ENCODE peak calls at places on chromosomes 7 and 10, in nine cellular contexts. A is right cardiac atrium, X is HepG2, L is neuronal stem cell, I is IMR-90, W is heart right ventricle, N is esophagus squamous epithelium, Q is psoas muscle, K is left lung. O is an unnamed sample.
A peak's percentile ranks its signal among the peaks of the same experiment; 100 is the strongest.

GRCh38 chr10:117476281-117476680 is 66.3 kb upstream of the EMX2 start:
- DNase-seq in A (no peak), X (no peak), L (no peak), I (no peak), W (no peak), N (no peak), Q (no peak), K (no peak), O (no peak)

GRCh38 chr7:102284891-102285540 is 1.7 kb upstream of the SH2B2 start:
- DNase-seq in A (peak; percentile 80), X (no peak), L (no peak), I (no peak), W (peak; percentile 60), N (no peak), Q (peak; percentile 76), K (peak; percentile 85), O (no peak)

GRCh38 chr7:129958643-129959479 is 6.1 kb upstream of the UBE2H start:
- DNase-seq in A (no peak), X (peak; percentile 84), L (no peak), I (peak; percentile 91), W (peak; percentile 32), N (no peak), Q (peak; percentile 85), K (peak; percentile 43), O (peak; percentile 90)

GRCh38 chr10:33388805-33389204 is 54.3 kb upstream of the NRP1 start:
- DNase-seq in A (no peak), X (no peak), L (no peak), I (no peak), W (no peak), N (no peak), Q (no peak), K (no peak), O (no peak)

GRCh38 chr7:73560035-73560835 is 2.7 kb upstream of the BCL7B start:
- DNase-seq in A (no peak), X (peak; percentile 46), L (no peak), I (peak; percentile 91), W (no peak), N (no peak), Q (no peak), K (no peak), O (peak; percentile 39)

GRCh38 chr7:10138087-10138854 is 835.4 kb upstream of the PHF14 start:
- DNase-seq in A (no peak), X (no peak), L (no peak), I (no peak), W (no peak), N (no peak), Q (no peak), K (no peak), O (no peak)

GRCh38 chr7:5296627-5297226 is 14.0 kb downstream of the SLC29A4 start:
- DNase-seq in A (peak; percentile 62), X (no peak), L (peak; percentile 75), I (no peak), W (no peak), N (no peak), Q (no peak), K (no peak), O (no peak)

GRCh38 chr10:90130321-90131086 is 429.1 kb downstream of the KIF20B start:
- DNase-seq in A (no peak), X (no peak), L (no peak), I (no peak), W (no peak), N (no peak), Q (no peak), K (no peak), O (no peak)

GRCh38 chr10:91944880-91945630 is 21.5 kb downstream of the BTAF1 start:
- DNase-seq in A (no peak), X (no peak), L (no peak), I (peak; percentile 61), W (no peak), N (no peak), Q (no peak), K (no peak), O (no peak)

GRCh38 chr10:30974355-30974754 is 57.3 kb downstream of the ZNF438 start:
- DNase-seq in A (no peak), X (no peak), L (no peak), I (no peak), W (no peak), N (no peak), Q (no peak), K (no peak), O (no peak)

DNA sequence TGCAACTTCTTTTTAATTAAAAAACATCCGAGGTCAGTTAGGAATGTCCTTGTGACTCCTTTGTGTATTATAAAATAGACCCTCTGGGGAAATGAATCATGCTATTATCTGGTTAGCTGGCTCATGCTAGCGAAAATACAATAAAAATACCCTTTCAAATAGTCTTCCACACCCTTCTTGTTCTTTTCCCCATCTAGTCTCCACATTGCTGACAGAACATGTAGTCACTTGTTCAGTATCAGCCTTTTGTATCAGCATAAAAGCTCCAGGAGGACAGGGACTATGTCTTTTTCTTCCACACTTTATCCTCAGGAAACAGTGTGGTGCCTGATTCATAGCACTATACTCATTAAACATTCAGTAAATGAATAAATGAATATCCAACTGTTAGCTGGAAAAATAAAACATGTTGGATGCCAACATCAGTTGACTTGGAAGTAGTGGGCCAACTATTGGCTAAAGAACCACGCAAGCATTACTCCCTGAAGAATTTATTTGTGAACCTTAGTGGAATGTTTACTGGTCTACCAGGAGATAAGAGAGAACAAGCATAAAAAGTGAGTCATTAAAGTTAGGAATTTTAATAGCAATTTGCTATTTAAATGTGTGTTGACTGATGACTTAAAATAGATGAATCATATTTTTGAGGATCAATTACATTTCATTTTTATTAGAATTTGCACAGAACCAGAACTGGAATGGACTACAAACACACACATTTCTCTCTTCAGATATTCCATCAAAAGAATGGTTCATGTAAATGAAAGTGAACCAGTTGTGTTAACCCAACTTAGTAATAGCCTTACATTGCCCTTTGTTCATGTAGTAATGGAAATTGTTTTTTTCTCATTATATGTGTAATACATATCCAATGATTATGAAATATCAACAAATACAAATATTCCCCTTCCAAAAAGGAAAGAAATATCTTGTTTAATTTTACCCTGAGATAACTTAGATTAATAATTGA is 129.6 kb downstream of the DKK1 start:
- DNase-seq in A (no peak), X (peak; percentile 13), L (no peak), I (peak; percentile 87), W (no peak), N (no peak), Q (no peak), K (no peak), O (no peak)
- H3K4me3 ChIP-seq in A (no peak overlapping the region), X (no peak overlapping the region), L (no peak overlapping the region), I (no peak overlapping the region), W (no peak overlapping the region), N (no peak overlapping the region), Q (no peak overlapping the region), K (no peak overlapping the region), O (no peak overlapping the region)

GRCh38 chr7:12493407-12493806 is 77.1 kb upstream of the SCIN start:
- DNase-seq in A (no peak), X (no peak), L (no peak), I (peak; percentile 1), W (no peak), N (no peak), Q (no peak), K (no peak), O (no peak)

GRCh38 chr7:12491526-12491925 is 79.0 kb upstream of the SCIN start:
- DNase-seq in A (no peak), X (no peak), L (no peak), I (no peak), W (no peak), N (no peak), Q (no peak), K (no peak), O (no peak)

GRCh38 chr7:12493866-12494265 is 76.7 kb upstream of the SCIN start:
- DNase-seq in A (no peak), X (no peak), L (no peak), I (no peak), W (no peak), N (no peak), Q (no peak), K (no peak), O (no peak)

GRCh38 chr7:12490941-12491340 is 79.6 kb upstream of the SCIN start:
- DNase-seq in A (no peak), X (no peak), L (no peak), I (no peak), W (no peak), N (no peak), Q (no peak), K (no peak), O (no peak)

GRCh38 chr7:12494354-12495024 is 76.0 kb upstream of the SCIN start:
- DNase-seq in A (no peak), X (no peak), L (no peak), I (no peak), W (no peak), N (no peak), Q (no peak), K (no peak), O (no peak)
- H3K4me1 ChIP-seq in A (no peaks in the 10 kb centered on the region), X (no peaks in the 10 kb centered on the region), L (no peaks in the 10 kb centered on the region), I (no peaks in the 10 kb centered on the region), W (no peaks in the 10 kb centered on the region), N (no peaks in the 10 kb centered on the region), Q (no peaks in the 10 kb centered on the region), K (no peaks in the 10 kb centered on the region), O (no peaks in the 10 kb centered on the region)

GRCh38 chr7:157791666-157792065 is 454.9 kb downstream of the DNAJB6 start:
- DNase-seq in A (peak; percentile 24), X (no peak), L (no peak), I (no peak), W (no peak), N (no peak), Q (no peak), K (no peak), O (no peak)

GRCh38 chr7:157791261-157791660 is 454.5 kb downstream of the DNAJB6 start:
- DNase-seq in A (peak; percentile 21), X (no peak), L (no peak), I (no peak), W (no peak), N (no peak), Q (no peak), K (no peak), O (no peak)

GRCh38 chr7:157788573-157788972 is 451.8 kb downstream of the DNAJB6 start:
- DNase-seq in A (peak; percentile 25), X (no peak), L (no peak), I (no peak), W (no peak), N (no peak), Q (no peak), K (no peak), O (no peak)

GRCh38 chr7:157789094-157789493 is 452.3 kb downstream of the DNAJB6 start:
- DNase-seq in A (peak; percentile 22), X (no peak), L (no peak), I (no peak), W (no peak), N (no peak), Q (no peak), K (no peak), O (no peak)

GRCh38 chr7:157789942-157790341 is 453.1 kb downstream of the DNAJB6 start:
- DNase-seq in A (no peak), X (no peak), L (no peak), I (no peak), W (no peak), N (no peak), Q (no peak), K (no peak), O (no peak)
- H3K27ac ChIP-seq in A (no peak overlapping the region), X (no peak overlapping the region), L (no peak overlapping the region), I (no peak overlapping the region), W (no peak overlapping the region), N (no peak overlapping the region), Q (no peak overlapping the region), K (no peak overlapping the region), O (no peak overlapping the region)

DNA sequence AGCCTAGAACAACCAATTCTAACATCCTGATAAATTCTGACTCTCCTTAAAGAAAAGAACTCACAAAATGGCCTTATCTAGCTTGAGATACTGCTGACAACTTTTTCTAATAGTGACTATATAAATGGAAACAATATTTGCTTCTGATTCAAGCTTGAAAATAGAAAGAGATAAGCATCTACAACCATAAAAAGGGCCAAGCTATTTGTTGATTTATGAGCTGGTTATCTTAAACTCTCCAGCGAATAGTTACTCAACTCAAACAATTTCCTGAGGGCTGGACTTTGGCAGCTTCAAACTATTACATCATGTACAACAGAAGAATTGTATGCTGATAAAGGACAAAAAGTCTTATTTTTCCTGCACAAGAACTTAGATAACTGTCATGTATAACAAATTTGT is 4.6 kb downstream of the USP54 start:
- DNase-seq in A (no peak), X (peak; percentile 93), L (no peak), I (peak; percentile 84), W (peak; percentile 45), N (no peak), Q (no peak), K (no peak), O (peak; percentile 93)
- H3K4me3 ChIP-seq in A (no peak overlapping the region), X (no peak overlapping the region), L (no peak overlapping the region), I (no peak overlapping the region), W (no peak overlapping the region), N (no peak overlapping the region), Q (no peak overlapping the region), K (no peak overlapping the region), O (no peak overlapping the region)

O was measured in small intestine.